ENCODE peak calls at places on chromosome 13, in seven cellular contexts. One of them, this sample, is unnamed.

GRCh38 chr13:42753697-42754096 is 27.7 kb upstream of the FAM216B start:
- DNase-seq in right lobe of liver: no peak
- DNase-seq in psoas muscle: no peak
- DNase-seq in left ventricle myocardium inferior: no peak
- DNase-seq in GM23338: no peak
- DNase-seq in hepatocyte: no peak
- DNase-seq in cardiac muscle cell: peak; percentile 13
- DNase-seq in this sample: no peak

GRCh38 chr13:102182170-102182569 is 219.7 kb downstream of the FGF14 start:
- DNase-seq in right lobe of liver: no peak
- DNase-seq in psoas muscle: no peak
- DNase-seq in left ventricle myocardium inferior: no peak
- DNase-seq in GM23338: no peak
- DNase-seq in hepatocyte: no peak
- DNase-seq in cardiac muscle cell: no peak
- DNase-seq in this sample: no peak

GRCh38 chr13:110464547-110465343 is 96.8 kb downstream of the RAB20 start:
- DNase-seq in right lobe of liver: no peak
- DNase-seq in psoas muscle: peak; percentile 34
- DNase-seq in left ventricle myocardium inferior: no peak
- DNase-seq in GM23338: no peak
- DNase-seq in hepatocyte: no peak
- DNase-seq in cardiac muscle cell: no peak
- DNase-seq in this sample: no peak

GRCh38 chr13:64410654-64411053 is 2819.5 kb downstream of the PCDH9 start:
- DNase-seq in right lobe of liver: no peak
- DNase-seq in psoas muscle: no peak
- DNase-seq in left ventricle myocardium inferior: no peak
- DNase-seq in GM23338: no peak
- DNase-seq in hepatocyte: no peak
- DNase-seq in cardiac muscle cell: no peak
- DNase-seq in this sample: peak; percentile 47

GRCh38 chr13:114064516-114065140 is 67.8 kb downstream of the RASA3 start:
- DNase-seq in right lobe of liver: no peak
- DNase-seq in psoas muscle: peak; percentile 63
- DNase-seq in left ventricle myocardium inferior: peak; percentile 28
- DNase-seq in GM23338: no peak
- DNase-seq in hepatocyte: no peak
- DNase-seq in cardiac muscle cell: peak; percentile 60
- DNase-seq in this sample: peak; percentile 79

GRCh38 chr13:80841346-80841882 is 500.5 kb upstream of the SPRY2 start:
- DNase-seq in right lobe of liver: no peak
- DNase-seq in psoas muscle: no peak
- DNase-seq in left ventricle myocardium inferior: no peak
- DNase-seq in GM23338: no peak
- DNase-seq in hepatocyte: no peak
- DNase-seq in cardiac muscle cell: no peak
- DNase-seq in this sample: no peak

GRCh38 chr13:105202384-105202783 is 1333.1 kb downstream of the EFNB2 start:
- DNase-seq in right lobe of liver: no peak
- DNase-seq in psoas muscle: no peak
- DNase-seq in left ventricle myocardium inferior: no peak
- DNase-seq in GM23338: peak; percentile 78
- DNase-seq in hepatocyte: peak; percentile 54
- DNase-seq in cardiac muscle cell: peak; percentile 65
- DNase-seq in this sample: no peak

GRCh38 chr13:107941345-107942029 is 273.8 kb downstream of the LIG4 start:
- DNase-seq in right lobe of liver: no peak
- DNase-seq in psoas muscle: no peak
- DNase-seq in left ventricle myocardium inferior: no peak
- DNase-seq in GM23338: no peak
- DNase-seq in hepatocyte: no peak
- DNase-seq in cardiac muscle cell: no peak
- DNase-seq in this sample: no peak

GRCh38 chr13:32362574-32362973 is 47.3 kb downstream of the BRCA2 start:
- DNase-seq in right lobe of liver: no peak
- DNase-seq in psoas muscle: no peak
- DNase-seq in left ventricle myocardium inferior: no peak
- DNase-seq in GM23338: no peak
- DNase-seq in hepatocyte: no peak
- DNase-seq in cardiac muscle cell: no peak
- DNase-seq in this sample: no peak

GRCh38 chr13:82480415-82480814 is 1401.9 kb downstream of the SLITRK1 start:
- DNase-seq in right lobe of liver: no peak
- DNase-seq in psoas muscle: no peak
- DNase-seq in left ventricle myocardium inferior: no peak
- DNase-seq in GM23338: peak; percentile 51
- DNase-seq in hepatocyte: no peak
- DNase-seq in cardiac muscle cell: no peak
- DNase-seq in this sample: no peak

GRCh38 chr13:48334534-48335127 is 31.1 kb downstream of the RB1 start:
- DNase-seq in right lobe of liver: no peak
- DNase-seq in psoas muscle: no peak
- DNase-seq in left ventricle myocardium inferior: no peak
- DNase-seq in GM23338: peak; percentile 45
- DNase-seq in hepatocyte: peak; percentile 39
- DNase-seq in cardiac muscle cell: peak; percentile 61
- DNase-seq in this sample: no peak

GRCh38 chr13:27338207-27338606 is 67.6 kb downstream of the RASL11A start:
- DNase-seq in right lobe of liver: no peak
- DNase-seq in psoas muscle: no peak
- DNase-seq in left ventricle myocardium inferior: no peak
- DNase-seq in GM23338: no peak
- DNase-seq in hepatocyte: no peak
- DNase-seq in cardiac muscle cell: no peak
- DNase-seq in this sample: no peak

GRCh38 chr13:27339299-27339698 is 68.7 kb downstream of the RASL11A start:
- DNase-seq in right lobe of liver: no peak
- DNase-seq in psoas muscle: no peak
- DNase-seq in left ventricle myocardium inferior: no peak
- DNase-seq in GM23338: peak; percentile 89
- DNase-seq in hepatocyte: peak; percentile 50
- DNase-seq in cardiac muscle cell: peak; percentile 72
- DNase-seq in this sample: no peak

GRCh38 chr13:27338816-27339215 is 68.2 kb downstream of the RASL11A start:
- DNase-seq in right lobe of liver: no peak
- DNase-seq in psoas muscle: no peak
- DNase-seq in left ventricle myocardium inferior: no peak
- DNase-seq in GM23338: peak; percentile 87
- DNase-seq in hepatocyte: no peak
- DNase-seq in cardiac muscle cell: no peak
- DNase-seq in this sample: no peak

GRCh38 chr13:27336005-27336673 is 65.5 kb downstream of the RASL11A start:
- DNase-seq in right lobe of liver: no peak
- DNase-seq in psoas muscle: no peak
- DNase-seq in left ventricle myocardium inferior: no peak
- DNase-seq in GM23338: no peak
- DNase-seq in hepatocyte: no peak
- DNase-seq in cardiac muscle cell: peak; percentile 21
- DNase-seq in this sample: no peak

GRCh38 chr13:27334774-27335490 is 64.3 kb downstream of the RASL11A start:
- DNase-seq in right lobe of liver: no peak
- DNase-seq in psoas muscle: no peak
- DNase-seq in left ventricle myocardium inferior: no peak
- DNase-seq in GM23338: no peak
- DNase-seq in hepatocyte: no peak
- DNase-seq in cardiac muscle cell: no peak
- DNase-seq in this sample: no peak
- H3K4me3 ChIP-seq in right lobe of liver: no peak overlapping the region
- H3K4me3 ChIP-seq in psoas muscle: no peak overlapping the region
- H3K4me3 ChIP-seq in left ventricle myocardium inferior: no peak overlapping the region
- H3K4me3 ChIP-seq in GM23338: no peak overlapping the region
- H3K4me3 ChIP-seq in hepatocyte: no peak overlapping the region
- H3K4me3 ChIP-seq in cardiac muscle cell: no peak overlapping the region
- H3K4me3 ChIP-seq in this sample: no peak overlapping the region

GRCh38 chr13:29835280-29836061 is 14.9 kb downstream of the UBL3 start:
- DNase-seq in right lobe of liver: no peak
- DNase-seq in psoas muscle: no peak
- DNase-seq in left ventricle myocardium inferior: no peak
- DNase-seq in GM23338: peak; percentile 57
- DNase-seq in hepatocyte: no peak
- DNase-seq in cardiac muscle cell: no peak
- DNase-seq in this sample: no peak
- TF ChIP-seq CTCF in right lobe of liver: no peak
- TF ChIP-seq CTCF in psoas muscle: no peak
- TF ChIP-seq CTCF in left ventricle myocardium inferior: no peak
- TF ChIP-seq CTCF in GM23338: peak; percentile 17
- TF ChIP-seq CTCF in hepatocyte: no peak
- TF ChIP-seq CTCF in cardiac muscle cell: no peak
- TF ChIP-seq CTCF in this sample: no peak

DNA sequence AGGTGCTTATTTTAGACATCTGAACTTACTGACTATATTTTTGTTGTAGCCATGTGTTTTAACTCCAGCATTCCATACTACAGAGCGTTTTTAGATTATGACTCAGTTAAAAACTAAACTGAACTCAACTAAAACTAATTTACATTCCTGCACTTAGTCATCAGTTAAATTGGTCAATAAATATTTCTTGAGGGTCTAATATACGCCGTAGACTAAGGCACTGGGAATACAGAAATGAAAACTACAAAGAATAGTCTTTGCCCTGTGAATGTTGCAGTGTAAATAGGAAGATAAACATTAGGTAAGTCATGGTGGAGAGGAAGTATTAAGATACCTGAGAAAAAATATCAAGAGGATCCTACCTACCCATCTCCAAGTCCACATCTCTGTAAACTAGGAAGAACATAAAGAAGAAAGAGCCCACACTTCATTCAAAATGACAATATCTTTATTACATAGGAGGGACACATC is 52.7 kb downstream of the MBNL2 start:
- DNase-seq in right lobe of liver: no peak
- DNase-seq in psoas muscle: no peak
- DNase-seq in left ventricle myocardium inferior: no peak
- DNase-seq in GM23338: no peak
- DNase-seq in hepatocyte: no peak
- DNase-seq in cardiac muscle cell: peak; percentile 70
- DNase-seq in this sample: no peak
- H3K27ac ChIP-seq in right lobe of liver: peak overlapping the region; percentile 72
- H3K27ac ChIP-seq in psoas muscle: peak overlapping the region; percentile 64
- H3K27ac ChIP-seq in left ventricle myocardium inferior: peak overlapping the region; percentile 65
- H3K27ac ChIP-seq in GM23338: no peak overlapping the region
- H3K27ac ChIP-seq in hepatocyte: peak overlapping the region; percentile 62
- H3K27ac ChIP-seq in cardiac muscle cell: no peak overlapping the region
- H3K27ac ChIP-seq in this sample: peak overlapping the region; percentile 58

GRCh38 chr13:94444826-94445225 is 34.7 kb downstream of the DCT start:
- DNase-seq in right lobe of liver: no peak
- DNase-seq in psoas muscle: no peak
- DNase-seq in left ventricle myocardium inferior: no peak
- DNase-seq in GM23338: no peak
- DNase-seq in hepatocyte: no peak
- DNase-seq in cardiac muscle cell: no peak
- DNase-seq in this sample: no peak
- H3K4me3 ChIP-seq in right lobe of liver: no peak overlapping the region
- H3K4me3 ChIP-seq in psoas muscle: no peak overlapping the region
- H3K4me3 ChIP-seq in left ventricle myocardium inferior: no peak overlapping the region
- H3K4me3 ChIP-seq in GM23338: no peak overlapping the region
- H3K4me3 ChIP-seq in hepatocyte: no peak overlapping the region
- H3K4me3 ChIP-seq in cardiac muscle cell: no peak overlapping the region
- H3K4me3 ChIP-seq in this sample: no peak overlapping the region

GRCh38 chr13:44573071-44573470 is 3.1 kb downstream of the TSC22D1 start:
- DNase-seq in right lobe of liver: no peak
- DNase-seq in psoas muscle: no peak
- DNase-seq in left ventricle myocardium inferior: no peak
- DNase-seq in GM23338: peak; percentile 49
- DNase-seq in hepatocyte: no peak
- DNase-seq in cardiac muscle cell: no peak
- DNase-seq in this sample: no peak
- TF ChIP-seq CTCF in right lobe of liver: no peak
- TF ChIP-seq CTCF in psoas muscle: no peak
- TF ChIP-seq CTCF in left ventricle myocardium inferior: no peak
- TF ChIP-seq CTCF in GM23338: peak; percentile 6
- TF ChIP-seq CTCF in hepatocyte: no peak
- TF ChIP-seq CTCF in cardiac muscle cell: no peak
- TF ChIP-seq CTCF in this sample: no peak

DNA sequence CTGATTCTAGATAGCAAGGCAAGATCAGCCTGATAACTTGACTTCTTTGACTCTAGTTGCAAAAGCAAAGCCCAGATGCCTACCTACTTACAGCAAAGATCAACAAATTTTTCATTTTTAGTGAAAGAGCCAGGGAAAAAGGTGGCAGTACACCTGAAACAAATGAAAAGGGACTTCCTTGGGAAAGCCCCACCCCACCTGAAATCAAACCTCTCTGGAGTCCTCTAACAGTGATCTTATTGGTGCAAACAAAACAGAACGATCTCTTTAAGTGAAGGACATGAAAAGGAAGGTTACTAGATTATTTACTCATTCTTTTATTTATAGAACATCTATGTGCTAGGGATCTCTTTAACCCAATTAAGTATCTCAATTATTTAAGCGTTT is 507 bp upstream of the LCP1 start:
- DNase-seq in right lobe of liver: no peak
- DNase-seq in psoas muscle: no peak
- DNase-seq in left ventricle myocardium inferior: no peak
- DNase-seq in GM23338: no peak
- DNase-seq in hepatocyte: no peak
- DNase-seq in cardiac muscle cell: no peak
- DNase-seq in this sample: no peak
- H3K27ac ChIP-seq in right lobe of liver: no peak overlapping the region
- H3K27ac ChIP-seq in psoas muscle: no peak overlapping the region
- H3K27ac ChIP-seq in left ventricle myocardium inferior: no peak overlapping the region
- H3K27ac ChIP-seq in GM23338: no peak overlapping the region
- H3K27ac ChIP-seq in hepatocyte: peak overlapping the region; percentile 89
- H3K27ac ChIP-seq in cardiac muscle cell: no peak overlapping the region
- H3K27ac ChIP-seq in this sample: peak overlapping the region; percentile 93

DNA sequence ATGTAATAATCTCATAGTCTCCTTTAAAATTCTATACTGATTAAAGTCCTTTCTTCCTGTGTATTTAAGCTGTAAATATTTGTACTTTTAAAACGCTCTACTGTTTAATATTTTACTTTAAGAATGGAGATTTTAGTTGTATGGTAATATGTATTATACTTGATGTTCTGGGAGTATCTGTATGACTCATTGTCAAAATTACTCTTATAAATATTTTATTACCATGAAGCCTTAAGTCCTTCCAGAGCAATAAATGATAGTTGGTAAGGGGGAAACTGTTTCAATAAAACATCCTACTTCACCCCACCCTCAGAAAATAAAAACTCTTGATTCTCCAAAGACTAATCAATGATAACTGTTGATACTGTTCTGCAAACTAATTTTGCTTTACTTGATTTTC is 6.4 kb downstream of the PCDH9 start:
- DNase-seq in right lobe of liver: no peak
- DNase-seq in psoas muscle: no peak
- DNase-seq in left ventricle myocardium inferior: no peak
- DNase-seq in GM23338: no peak
- DNase-seq in hepatocyte: no peak
- DNase-seq in cardiac muscle cell: no peak
- DNase-seq in this sample: no peak
- H3K4me3 ChIP-seq in right lobe of liver: no peak overlapping the region
- H3K4me3 ChIP-seq in psoas muscle: peak overlapping the region; percentile 45
- H3K4me3 ChIP-seq in left ventricle myocardium inferior: peak overlapping the region; percentile 87
- H3K4me3 ChIP-seq in GM23338: no peak overlapping the region
- H3K4me3 ChIP-seq in hepatocyte: peak overlapping the region; percentile 16
- H3K4me3 ChIP-seq in cardiac muscle cell: no peak overlapping the region
- H3K4me3 ChIP-seq in this sample: no peak overlapping the region

GRCh38 chr13:33691980-33692379 is 126.0 kb upstream of the RFC3 start:
- DNase-seq in right lobe of liver: no peak
- DNase-seq in psoas muscle: no peak
- DNase-seq in left ventricle myocardium inferior: no peak
- DNase-seq in GM23338: no peak
- DNase-seq in hepatocyte: no peak
- DNase-seq in cardiac muscle cell: no peak
- DNase-seq in this sample: no peak
- TF ChIP-seq CTCF in right lobe of liver: no peak
- TF ChIP-seq CTCF in psoas muscle: no peak
- TF ChIP-seq CTCF in left ventricle myocardium inferior: no peak
- TF ChIP-seq CTCF in GM23338: no peak
- TF ChIP-seq CTCF in hepatocyte: no peak
- TF ChIP-seq CTCF in cardiac muscle cell: no peak
- TF ChIP-seq CTCF in this sample: no peak

GRCh38 chr13:57631607-57632275 is at the start of gene PCDH17:
- DNase-seq in right lobe of liver: peak; percentile 36
- DNase-seq in psoas muscle: peak; percentile 53
- DNase-seq in left ventricle myocardium inferior: peak; percentile 23
- DNase-seq in GM23338: peak; percentile 85
- DNase-seq in hepatocyte: peak; percentile 64
- DNase-seq in cardiac muscle cell: peak; percentile 51
- DNase-seq in this sample: peak; percentile 40
- H3K27ac ChIP-seq in right lobe of liver: no peak within 1 kb of the TSS
- H3K27ac ChIP-seq in psoas muscle: peak within 1 kb of the TSS; percentile 34
- H3K27ac ChIP-seq in left ventricle myocardium inferior: peak within 1 kb of the TSS; percentile 86
- H3K27ac ChIP-seq in GM23338: no peak within 1 kb of the TSS
- H3K27ac ChIP-seq in hepatocyte: peak within 1 kb of the TSS; percentile 41
- H3K27ac ChIP-seq in cardiac muscle cell: no peak within 1 kb of the TSS
- H3K27ac ChIP-seq in this sample: peak within 1 kb of the TSS; percentile 55

This sample was measured in left lung.